ENCODE peak calls at places on chromosome 1, in nine cellular contexts. W is esophagus muscularis mucosa, U is A549, D is esophagus squamous epithelium, X is IMR-90, Q is thyroid gland, E is GM12878, P is breast epithelium, I is transverse colon. G is an unnamed sample.

GRCh38 chr1:15090373-15090772 is 63.2 kb upstream of the TMEM51 start:
- DNase-seq in Q (peak; percentile 96), D (no peak), X (no peak), P (peak; percentile 87), W (no peak), E (no peak), I (peak; percentile 88), U (no peak), G (no peak)

GRCh38 chr1:171939730-171940129 is 98.4 kb downstream of the DNM3 start:
- DNase-seq in X (no peak), D (no peak), W (no peak), Q (no peak), I (no peak), U (no peak), E (no peak), P (no peak), G (no peak)

GRCh38 chr1:84489766-84490165 is 10.7 kb downstream of the RPF1 start:
- DNase-seq in P (no peak), W (no peak), D (no peak), X (peak; percentile 15), E (no peak), U (no peak), Q (no peak), I (no peak), G (no peak)

GRCh38 chr1:71081697-71082080 is 854 bp upstream of the ZRANB2 start:
- DNase-seq in X (no peak), Q (peak; percentile 25), E (no peak), U (no peak), I (no peak), D (no peak), W (no peak), P (no peak), G (peak; percentile 15)

GRCh38 chr1:178945763-178946266 is 74.9 kb upstream of the ANGPTL1 start:
- DNase-seq in E (no peak), I (no peak), P (no peak), U (no peak), W (peak; percentile 79), X (peak; percentile 12), D (no peak), Q (no peak), G (no peak)

GRCh38 chr1:170959385-170959784 is 24.1 kb downstream of the MROH9 start:
- DNase-seq in X (peak; percentile 68), D (no peak), E (no peak), W (no peak), I (no peak), P (no peak), U (no peak), Q (no peak), G (no peak)

GRCh38 chr1:169288011-169288414 is 79.6 kb downstream of the NME7 start:
- DNase-seq in Q (no peak), I (no peak), X (peak; percentile 17), D (no peak), E (no peak), W (no peak), U (no peak), P (no peak), G (no peak)

GRCh38 chr1:115577513-115577912 is 64.3 kb upstream of the VANGL1 start:
- DNase-seq in X (no peak), I (no peak), P (no peak), Q (no peak), W (no peak), D (no peak), E (no peak), U (no peak), G (no peak)

GRCh38 chr1:8373547-8374270 is 55.8 kb downstream of the SLC45A1 start:
- DNase-seq in I (peak; percentile 57), Q (peak; percentile 88), U (no peak), P (peak; percentile 55), E (no peak), D (no peak), X (peak; percentile 92), W (peak; percentile 95), G (peak; percentile 75)

GRCh38 chr1:238953448-238953847 is 432.9 kb upstream of the CHRM3 start:
- DNase-seq in P (no peak), U (no peak), I (no peak), W (no peak), E (no peak), X (no peak), D (no peak), Q (no peak), G (no peak)
- TF ChIP-seq CTCF in P (no peak), U (no peak), I (no peak), W (peak; percentile 43), E (no peak), X (no peak), D (no peak), Q (no peak), G (no peak)

GRCh38 chr1:28441674-28442073 is 64.2 kb upstream of the RCC1 start:
- DNase-seq in P (no peak), X (no peak), W (no peak), U (no peak), I (no peak), E (no peak), D (no peak), Q (no peak), G (no peak)

GRCh38 chr1:28437260-28437923 is 67.9 kb downstream of the PHACTR4 start:
- DNase-seq in W (no peak), X (peak; percentile 80), Q (peak; percentile 12), D (no peak), E (no peak), P (no peak), U (no peak), I (peak; percentile 52), G (no peak)

GRCh38 chr1:28439320-28439719 is 66.5 kb upstream of the RCC1 start:
- DNase-seq in P (no peak), Q (no peak), E (no peak), W (no peak), I (no peak), D (no peak), X (no peak), U (no peak), G (no peak)

GRCh38 chr1:28436211-28436769 is 66.8 kb downstream of the PHACTR4 start:
- DNase-seq in P (no peak), D (no peak), Q (no peak), E (no peak), I (no peak), X (no peak), W (no peak), U (no peak), G (no peak)

DNA sequence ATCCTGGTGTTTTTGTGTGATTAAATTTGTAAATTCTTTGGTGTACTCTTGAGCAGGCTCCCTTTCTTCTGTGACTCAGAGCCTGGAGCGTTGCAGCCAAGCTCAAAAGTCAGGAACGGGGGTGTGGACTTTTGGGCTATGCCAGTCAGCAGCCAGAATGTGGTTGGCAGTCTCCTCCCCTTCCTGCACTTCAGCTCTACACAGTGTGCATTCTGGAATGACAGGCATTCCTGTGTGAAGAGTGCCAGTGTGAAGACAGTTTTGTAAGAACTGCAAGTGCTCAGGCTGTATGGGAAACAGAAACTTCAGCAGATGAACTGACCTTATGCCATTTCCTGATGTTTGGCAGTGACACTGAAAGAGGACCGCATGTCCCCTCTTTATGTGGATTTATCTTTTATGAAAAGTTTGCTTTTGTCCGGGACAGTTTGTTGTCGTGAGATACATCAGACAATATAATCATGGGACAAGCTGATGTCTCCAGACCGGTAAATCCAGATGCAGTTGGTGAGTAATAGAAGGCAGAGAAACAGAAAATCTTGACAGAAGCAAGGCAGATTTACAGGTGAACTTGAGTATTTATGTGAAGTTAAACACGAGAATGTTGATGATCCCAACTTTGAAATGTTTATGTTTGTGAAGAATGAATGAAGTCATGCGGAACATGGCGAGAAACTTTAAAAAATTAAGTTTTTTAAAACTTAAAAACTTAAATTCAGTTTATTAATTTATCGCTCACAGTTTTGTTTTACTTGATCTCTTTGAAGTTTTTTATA is 67.7 kb upstream of the RCC1 start:
- DNase-seq in Q (peak; percentile 95), X (peak; percentile 96), U (peak; percentile 64), P (peak; percentile 83), D (peak; percentile 21), I (peak; percentile 73), E (no peak), W (peak; percentile 93), G (peak; percentile 93)
- H3K4me3 ChIP-seq in Q (no peak overlapping the region), X (peak overlapping the region; percentile 37), U (peak overlapping the region; percentile 44), P (peak overlapping the region; percentile 33), D (peak overlapping the region; percentile 24), I (no peak overlapping the region), E (peak overlapping the region; percentile 51), W (peak overlapping the region; percentile 45), G (no peak overlapping the region)

GRCh38 chr1:1167416-1168155 is 6.1 kb upstream of the TTLL10 start:
- DNase-seq in X (no peak), P (no peak), D (no peak), Q (no peak), W (no peak), U (no peak), I (peak; percentile 87), E (no peak), G (no peak)
- TF ChIP-seq POLR2A in X (no peak), P (no peak), D (no peak), Q (no peak), W (no peak), U (no peak), I (peak; percentile 57), E (no peak), G (no peak)

GRCh38 chr1:152497273-152497672 is 13.3 kb upstream of the LCE5A start:
- DNase-seq in X (no peak), I (no peak), U (peak; percentile 40), P (no peak), E (no peak), Q (no peak), D (no peak), W (no peak), G (no peak)

GRCh38 chr1:152495066-152495675 is 15.4 kb upstream of the LCE5A start:
- DNase-seq in Q (no peak), I (peak; percentile 51), P (no peak), U (no peak), D (no peak), E (no peak), X (no peak), W (no peak), G (no peak)
- TF ChIP-seq CTCF in Q (no peak), I (peak; percentile 55), P (no peak), U (no peak), D (peak; percentile 50), E (peak; percentile 55), X (peak; percentile 40), W (peak; percentile 17), G (no peak)

GRCh38 chr1:61087574-61087973 is 5.2 kb downstream of the NFIA start:
- DNase-seq in D (no peak), I (no peak), P (no peak), Q (no peak), X (no peak), E (no peak), W (no peak), U (no peak), G (no peak)
- H3K4me3 ChIP-seq in D (no peak overlapping the region), I (no peak overlapping the region), P (no peak overlapping the region), Q (no peak overlapping the region), X (no peak overlapping the region), E (no peak overlapping the region), W (peak overlapping the region; percentile 96), U (no peak overlapping the region), G (no peak overlapping the region)

GRCh38 chr1:108661030-108661609 is at the start of gene HENMT1:
- DNase-seq in X (peak; percentile 35), W (peak; percentile 94), I (peak; percentile 66), P (peak; percentile 59), D (no peak), E (peak; percentile 23), Q (peak; percentile 44), U (peak; percentile 19), G (peak; percentile 34)
- TF ChIP-seq POLR2A in X (no peak), W (no peak), I (peak; percentile 44), P (no peak), D (no peak), E (peak; percentile 93), Q (no peak), U (peak; percentile 38), G (no peak)

GRCh38 chr1:51709951-51710350 is 93.1 kb downstream of the OSBPL9 start:
- DNase-seq in X (no peak), W (no peak), I (no peak), D (no peak), U (no peak), E (no peak), P (no peak), Q (no peak), G (no peak)
- TF ChIP-seq CTCF in X (no peak), W (no peak), I (no peak), D (no peak), U (no peak), E (no peak), P (no peak), Q (no peak), G (no peak)

G was measured in lower leg skin.